ENCODE peak calls at places on chromosomes 12 and 14, in six cellular contexts. X, M, V, O, U and T are unnamed samples.

GRCh38 chr14:74841230-74842207 is 34.4 kb downstream of the PROX2 start:
- DNase-seq in V (no peak), O (no peak), M (no peak), X (no peak), U (no peak), T (no peak)

GRCh38 chr12:89353823-89354629 is 1.7 kb upstream of the DUSP6 start:
- DNase-seq in U (peak; percentile 83), O (no peak), M (peak; percentile 88), V (peak; percentile 62), X (peak; percentile 91), T (peak; percentile 92)

GRCh38 chr12:57456145-57456700 is 1.1 kb downstream of the INHBE start:
- DNase-seq in U (no peak), V (no peak), X (peak; percentile 84), O (no peak), M (no peak), T (no peak)

GRCh38 chr14:99816217-99816616 is 23.0 kb downstream of the EML1 start:
- DNase-seq in O (no peak), U (no peak), V (no peak), M (no peak), X (no peak), T (no peak)

GRCh38 chr14:34420547-34421150 is 41.4 kb downstream of the SPTSSA start:
- DNase-seq in X (peak; percentile 67), O (no peak), V (no peak), M (no peak), U (no peak), T (no peak)

GRCh38 chr14:58464652-58465051 is 37.1 kb downstream of the KIAA0586 start:
- DNase-seq in U (no peak), X (no peak), M (no peak), O (no peak), V (no peak), T (no peak)

GRCh38 chr12:41983394-41983793 is 161.3 kb downstream of the GXYLT1 start:
- DNase-seq in X (no peak), O (no peak), U (no peak), M (no peak), V (no peak), T (no peak)

GRCh38 chr14:64400829-64401459 is 12.8 kb downstream of the MTHFD1 start:
- DNase-seq in U (no peak), O (no peak), X (no peak), M (no peak), V (no peak), T (no peak)

GRCh38 chr12:14995583-14996425 is 23.0 kb downstream of the PDE6H start:
- DNase-seq in O (no peak), V (no peak), U (no peak), M (no peak), X (peak; percentile 63), T (no peak)

GRCh38 chr12:106645074-106645421 is 62.2 kb downstream of the RFX4 start:
- DNase-seq in M (peak; percentile 85), O (peak; percentile 33), V (no peak), X (no peak), U (peak; percentile 72), T (no peak)

GRCh38 chr14:75401356-75401755 is 26.5 kb upstream of the JDP2 start:
- DNase-seq in X (peak; percentile 83), M (peak; percentile 7), O (peak; percentile 34), U (peak; percentile 80), V (peak; percentile 75), T (peak; percentile 63)

GRCh38 chr14:49999216-49999761 is 106.4 kb downstream of the ARF6 start:
- DNase-seq in O (peak; percentile 89), U (peak; percentile 90), V (peak; percentile 59), M (peak; percentile 87), X (no peak), T (peak; percentile 96)

GRCh38 chr14:22552827-22553076 is 36.3 kb downstream of the DAD1 start:
- DNase-seq in M (no peak), U (no peak), O (no peak), X (no peak), V (no peak), T (no peak)

GRCh38 chr14:22551597-22551982 is 37.4 kb downstream of the DAD1 start:
- DNase-seq in X (no peak), M (no peak), U (no peak), V (no peak), O (no peak), T (no peak)

GRCh38 chr14:22549981-22550670 is 38.9 kb downstream of the DAD1 start:
- DNase-seq in O (no peak), U (no peak), X (no peak), M (no peak), V (no peak), T (no peak)

GRCh38 chr14:22553445-22553844 is 35.6 kb downstream of the DAD1 start:
- DNase-seq in V (no peak), X (no peak), U (no peak), M (no peak), O (no peak), T (no peak)

DNA sequence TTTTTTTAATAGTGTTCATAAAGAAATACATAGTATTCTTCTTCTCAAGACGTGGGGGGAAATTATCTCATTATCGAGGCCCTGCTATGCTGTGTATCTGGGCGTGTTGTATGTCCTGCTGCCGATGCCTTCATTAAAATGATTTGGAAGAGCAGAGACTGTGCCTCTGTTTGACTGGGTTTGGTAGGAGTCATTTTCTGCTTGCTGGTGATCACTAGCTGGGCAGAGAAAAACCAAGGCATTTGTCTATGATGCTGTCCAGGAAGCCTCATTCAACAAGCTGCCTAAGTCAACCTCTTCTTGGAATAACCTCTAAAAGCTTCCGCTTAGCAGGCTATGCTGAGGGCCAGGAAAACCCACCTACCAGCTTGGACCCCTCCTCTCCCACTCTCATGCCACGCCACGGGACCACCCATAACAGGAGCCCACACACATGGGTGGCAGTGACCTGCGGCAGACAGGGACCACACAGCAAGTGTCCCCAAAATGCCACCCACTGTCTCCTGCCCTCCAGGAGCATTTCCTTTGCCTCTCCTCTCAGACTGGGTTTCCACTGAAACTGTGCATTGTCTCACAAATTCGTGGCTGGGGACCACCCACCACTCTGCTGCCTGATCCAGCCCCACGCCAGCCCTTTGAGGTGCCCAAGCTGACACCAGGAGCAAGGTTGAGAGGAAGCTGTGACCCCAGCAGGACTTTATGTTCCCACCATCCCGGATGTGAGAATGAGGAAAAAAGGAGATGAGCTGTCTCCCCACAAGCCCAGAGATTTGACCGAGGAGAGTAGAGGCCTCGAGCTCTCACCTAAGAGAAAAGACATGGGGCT is 36.8 kb downstream of the DAD1 start:
- DNase-seq in O (no peak), U (no peak), M (no peak), X (no peak), V (no peak), T (no peak)
- H3K4me1 ChIP-seq in O (peaks cover 27% of the 10 kb centered on the region), U (peaks cover 17% of the 10 kb centered on the region), M (peaks cover 19% of the 10 kb centered on the region), X (peaks cover 7% of the 10 kb centered on the region), V (no peaks in the 10 kb centered on the region), T (no peaks in the 10 kb centered on the region)

GRCh38 chr12:6923851-6924250 is 3.9 kb upstream of the ATN1 start:
- DNase-seq in O (no peak), X (no peak), M (no peak), U (no peak), V (no peak), T (peak; percentile 49)

GRCh38 chr12:6927999-6928702 is 392 bp downstream of the ATN1 start:
- DNase-seq in O (no peak), U (no peak), V (peak; percentile 51), X (peak; percentile 48), M (no peak), T (peak; percentile 79)

GRCh38 chr12:6927379-6927991 is at the start of gene ATN1:
- DNase-seq in U (peak; percentile 92), M (peak; percentile 75), V (peak; percentile 92), X (peak; percentile 84), O (peak; percentile 60), T (peak; percentile 93)

GRCh38 chr12:6925239-6925542 is 2.6 kb upstream of the ATN1 start:
- DNase-seq in V (no peak), M (no peak), O (no peak), X (peak; percentile 64), U (no peak), T (no peak)

GRCh38 chr12:6925543-6926279 is 2.0 kb upstream of the ATN1 start:
- DNase-seq in V (peak; percentile 80), U (peak; percentile 81), O (no peak), M (peak; percentile 82), X (peak; percentile 77), T (peak; percentile 81)
- H3K4me1 ChIP-seq in V (peaks cover 3% of the 10 kb centered on the region), U (peaks cover 41% of the 10 kb centered on the region), O (peaks cover 44% of the 10 kb centered on the region), M (peaks cover 47% of the 10 kb centered on the region), X (peaks cover 40% of the 10 kb centered on the region), T (no peaks in the 10 kb centered on the region)

GRCh38 chr12:53344824-53345485 is 8.8 kb upstream of the SP7 start:
- DNase-seq in U (peak; percentile 88), V (peak; percentile 84), M (peak; percentile 79), X (peak; percentile 86), O (peak; percentile 57), T (peak; percentile 78)

GRCh38 chr12:53345486-53346195 is 9.5 kb upstream of the SP7 start:
- DNase-seq in X (no peak), O (no peak), U (peak; percentile 78), V (peak; percentile 42), M (peak; percentile 29), T (no peak)

GRCh38 chr12:53343449-53343848 is 7.3 kb upstream of the SP7 start:
- DNase-seq in O (no peak), X (no peak), V (no peak), M (no peak), U (no peak), T (no peak)

GRCh38 chr12:53344487-53344823 is 8.3 kb upstream of the SP7 start:
- DNase-seq in V (no peak), O (no peak), M (no peak), U (no peak), X (no peak), T (no peak)

DNA sequence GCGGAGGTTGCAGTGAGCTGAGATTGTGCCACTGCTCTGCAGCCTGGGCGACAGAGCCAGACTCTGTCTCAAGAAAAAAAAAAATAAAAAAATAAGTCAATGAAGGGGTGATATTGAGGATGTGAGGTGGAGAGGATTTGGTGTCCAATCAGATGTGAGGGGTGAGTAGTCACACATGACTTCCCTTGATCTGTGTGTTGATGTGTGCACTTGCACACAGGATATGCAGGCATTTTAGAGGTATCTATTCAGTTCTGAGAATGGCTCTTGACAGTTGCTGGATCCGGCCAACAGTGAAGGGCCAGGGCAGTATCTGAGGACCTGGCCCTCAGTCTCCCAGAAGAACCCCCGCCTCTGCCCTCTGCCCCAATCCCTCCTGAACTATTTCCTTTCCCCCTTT is 7.8 kb upstream of the SP7 start:
- DNase-seq in X (no peak), V (no peak), O (no peak), U (no peak), M (no peak), T (no peak)
- H3K4me1 ChIP-seq in X (peaks cover 8% of the 10 kb centered on the region), V (no peaks in the 10 kb centered on the region), O (peaks cover 6% of the 10 kb centered on the region), U (peaks cover 4% of the 10 kb centered on the region), M (peaks cover 8% of the 10 kb centered on the region), T (no peaks in the 10 kb centered on the region)

DNA sequence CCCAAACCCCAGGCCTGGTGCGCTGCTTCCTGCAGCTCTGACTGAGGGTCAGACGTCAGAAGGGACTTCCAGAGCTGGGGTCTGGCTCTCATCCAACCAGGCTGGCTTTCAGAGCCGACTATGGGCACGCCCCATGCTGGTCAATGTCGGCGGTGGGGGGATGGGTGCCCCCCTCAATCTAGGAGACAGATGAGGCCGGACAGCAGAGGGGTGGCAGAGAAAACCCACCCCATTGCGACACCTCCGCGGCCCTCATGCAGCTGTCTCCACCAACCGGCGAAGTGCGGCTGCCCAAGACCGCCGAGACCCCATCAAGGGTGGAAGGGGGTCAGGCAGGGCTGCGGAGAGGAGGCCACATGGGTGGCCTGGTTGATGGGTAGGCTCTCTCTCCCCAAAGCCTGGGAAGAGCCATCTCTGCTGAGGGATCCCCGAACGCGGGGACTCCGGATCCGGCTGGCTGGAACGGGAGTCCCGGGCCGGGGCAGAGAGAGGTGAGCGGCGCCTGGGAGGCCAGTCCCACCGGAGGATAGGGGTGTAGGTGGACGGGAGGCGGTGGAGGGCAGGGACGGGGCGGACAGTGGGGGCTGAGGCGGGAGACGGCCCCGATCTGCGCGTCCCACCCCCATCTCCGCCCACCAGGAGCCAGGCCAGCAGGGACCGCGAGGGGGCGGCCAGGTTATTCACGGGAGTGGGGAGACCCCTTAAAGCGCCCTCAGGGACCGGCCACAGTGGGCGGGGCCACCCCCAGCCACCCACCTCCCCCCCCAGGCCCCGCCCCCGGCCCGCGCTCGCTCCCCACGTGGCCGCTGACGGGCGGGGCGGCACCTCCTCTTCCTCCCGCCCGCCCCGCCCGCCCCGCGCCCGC is at the start of gene INF2:
- DNase-seq in X (peak; percentile 80), U (peak; percentile 76), V (peak; percentile 66), O (peak; percentile 35), M (peak; percentile 61), T (no peak)
- H3K4me1 ChIP-seq in X (peaks cover 35% of the 10 kb centered on the region), U (peaks cover 37% of the 10 kb centered on the region), V (no peaks in the 10 kb centered on the region), O (peaks cover 36% of the 10 kb centered on the region), M (peaks cover 43% of the 10 kb centered on the region), T (no peaks in the 10 kb centered on the region)